ENCODE peak calls at places on chromosomes 13 and 19, in eight cellular contexts. X is Right ventricle myocardium superior; A is GDM1; W is A549; G is fibroblast of pulmonary artery; R is activated naive CD4-positive, alpha-beta T cell treated with anti-CD3 and anti-CD28 coated beads, Interleukin-2, amount 10 ng/mL, durations not matched to agents 7 days and 5 days; D is T-helper 2 cell; M is NCI-H187 treated with DMSO at 0.1 percent for 48 hours. H is an unnamed sample.

GRCh38 chr13:31119966-31120733 is 41.6 kb downstream of the HSPH1 start:
- DNase-seq in X (no peak), A (no peak), W (no peak), G (peak; percentile 29), R (peak; percentile 50), D (no peak), M (peak; percentile 52), H (no peak)

GRCh38 chr13:112525306-112525945 is 62.5 kb downstream of the TUBGCP3 start:
- DNase-seq in X (no peak), A (no peak), W (no peak), G (no peak), R (no peak), D (no peak), M (no peak), H (no peak)

GRCh38 chr19:1237027-1237659 is 662 bp downstream of the CBARP start:
- DNase-seq in X (no peak), A (no peak), W (no peak), G (no peak), R (no peak), D (no peak), M (no peak), H (no peak)

GRCh38 chr13:39415403-39415802 is 187.6 kb downstream of the LHFPL6 start:
- DNase-seq in X (peak; percentile 78), A (peak; percentile 17), W (no peak), G (peak; percentile 72), R (no peak), D (no peak), M (no peak), H (peak; percentile 20)

GRCh38 chr13:46310066-46310465 is 77.0 kb downstream of the RUBCNL start:
- DNase-seq in X (no peak), A (no peak), W (no peak), G (no peak), R (no peak), D (no peak), M (no peak), H (no peak)

GRCh38 chr13:73989244-73989843 is 144.9 kb downstream of the KLF12 start:
- DNase-seq in X (no peak), A (no peak), W (no peak), G (no peak), R (no peak), D (no peak), M (no peak), H (no peak)

GRCh38 chr13:21060063-21060826 is 1.1 kb downstream of the LATS2 start:
- DNase-seq in X (peak; percentile 76), A (peak; percentile 44), W (no peak), G (peak; percentile 59), R (no peak), D (no peak), M (no peak), H (no peak)

GRCh38 chr13:112588490-112589297 is 741 bp upstream of the TUBGCP3 start:
- DNase-seq in X (no peak), A (no peak), W (no peak), G (no peak), R (no peak), D (no peak), M (no peak), H (no peak)

GRCh38 chr13:32515246-32515645 is 23.3 kb downstream of the N4BP2L2 start:
- DNase-seq in X (no peak), A (no peak), W (no peak), G (no peak), R (no peak), D (no peak), M (no peak), H (no peak)